ENCODE peak calls at places on chromosome 19, in four cellular contexts. Y is endothelial cell; T is hypothalamus; H is stimulated activated CD4-positive, alpha-beta T cell treated with anti-CD3 and anti-CD28 coated beads, Interleukin-4, amount 100 ng/mL, for 1 hour. X is an unnamed sample.

GRCh38 chr19:3576696-3577443 is 4.1 kb downstream of the HMG20B start:
- DNase-seq in Y (peak), T (no peak), H (no peak), X (peak)

GRCh38 chr19:20278342-20278741 is 111.3 kb downstream of the ZNF486 start:
- DNase-seq in Y (peak), T (no peak), H (no peak), X (peak)

GRCh38 chr19:4174212-4174894 is 8.0 kb downstream of the SIRT6 start:
- DNase-seq in Y (no peak), T (no peak), H (no peak), X (no peak)

GRCh38 chr19:3162418-3163229 is 15.9 kb upstream of the S1PR4 start:
- DNase-seq in Y (no peak), T (no peak), H (no peak), X (no peak)

GRCh38 chr19:6718741-6719539 is 1.5 kb downstream of the C3 start:
- DNase-seq in Y (no peak), T (no peak), H (no peak), X (peak)

GRCh38 chr19:56837892-56838679 is 2.4 kb downstream of the PEG3 start:
- DNase-seq in Y (no peak), T (peak), H (no peak), X (no peak)

GRCh38 chr19:49573451-49573850 is 6.9 kb downstream of the NOSIP start:
- DNase-seq in Y (no peak), T (no peak), H (no peak), X (no peak)

GRCh38 chr19:51695702-51696315 is 2.7 kb downstream of the SPACA6 start:
- DNase-seq in Y (no peak), T (no peak), H (no peak), X (no peak)

GRCh38 chr19:2166741-2167738 is 3.3 kb downstream of the DOT1L start:
- DNase-seq in Y (no peak), T (peak), H (no peak), X (no peak)

GRCh38 chr19:48997972-48998371 is 4.3 kb downstream of the RUVBL2 start:
- DNase-seq in Y (peak), T (no peak), H (peak), X (peak)

GRCh38 chr19:38734426-38735256 is 9.6 kb downstream of the CAPN12 start:
- DNase-seq in Y (no peak), T (no peak), H (no peak), X (no peak)

GRCh38 chr19:1094655-1094977 is 559 bp downstream of the POLR2E start:
- DNase-seq in Y (no peak), T (no peak), H (no peak), X (no peak)

GRCh38 chr19:44447864-44448674 is at the start of gene ZNF229:
- DNase-seq in Y (peak), T (peak), H (peak), X (peak)

GRCh38 chr19:34502582-34503545 is 21.3 kb downstream of the WTIP start:
- DNase-seq in Y (no peak), T (no peak), H (no peak), X (no peak)

GRCh38 chr19:32719611-32720059 is at the start of gene TDRD12:
- DNase-seq in Y (no peak), T (no peak), H (peak), X (no peak)

GRCh38 chr19:35518313-35518712 is 4.9 kb upstream of the DMKN start:
- DNase-seq in Y (no peak), T (no peak), H (no peak), X (no peak)

GRCh38 chr19:16118489-16119033 is 6.9 kb downstream of the RAB8A start:
- DNase-seq in Y (no peak), T (no peak), H (peak), X (no peak)

GRCh38 chr19:38838986-38839761 is 7.6 kb upstream of the ECH1 start:
- DNase-seq in Y (no peak), T (no peak), H (no peak), X (no peak)

GRCh38 chr19:16002380-16002779 is 53.6 kb downstream of the OR10H4 start:
- DNase-seq in Y (no peak), T (no peak), H (no peak), X (no peak)

GRCh38 chr19:44948763-44949374 is 3.0 kb downstream of the APOC2 start:
- DNase-seq in Y (no peak), T (no peak), H (no peak), X (no peak)

GRCh38 chr19:32924200-32924599 is 47.6 kb downstream of the CEP89 start:
- DNase-seq in Y (no peak), T (no peak), H (no peak), X (no peak)

GRCh38 chr19:55276720-55277430 is 3.0 kb downstream of the HSPBP1 start:
- DNase-seq in Y (no peak), T (no peak), H (no peak), X (no peak)

X was measured in HuH-7.5.